ENCODE peak calls at places on chromosomes 13 and 19, in seven cellular contexts. J, K, Q, N, A, O and E are unnamed samples.

GRCh38 chr13:76944457-76944856 is 3.9 kb upstream of the ACOD1 start:
- DNase-seq in K (peak), J (peak), N (no peak), O (no peak), Q (peak), A (no peak), E (no peak)

GRCh38 chr13:23466144-23467002 is 32.9 kb upstream of the SACS start:
- DNase-seq in Q (peak), J (peak), N (peak), O (peak), A (peak), K (peak), E (peak)

GRCh38 chr19:18513868-18514267 is 8.0 kb downstream of the ELL start:
- DNase-seq in J (no peak), Q (peak), N (no peak), K (no peak), O (no peak), A (no peak), E (no peak)

GRCh38 chr19:35501684-35502083 is 11.4 kb upstream of the KRTDAP start:
- DNase-seq in A (no peak), K (no peak), O (no peak), Q (peak), N (peak), J (no peak), E (no peak)

GRCh38 chr13:29993716-29994488 is 143.5 kb upstream of the UBL3 start:
- DNase-seq in N (peak), A (no peak), Q (peak), O (no peak), K (peak), J (peak), E (no peak)

GRCh38 chr13:37127706-37128241 is 22.3 kb upstream of the CSNK1A1L start:
- DNase-seq in O (no peak), K (peak), Q (peak), A (no peak), N (no peak), J (peak), E (no peak)

GRCh38 chr19:33000510-33000909 is 28.5 kb downstream of the FAAP24 start:
- DNase-seq in J (no peak), O (no peak), N (no peak), K (no peak), A (no peak), Q (no peak), E (no peak)

GRCh38 chr13:48750588-48751383 is 97.1 kb downstream of the CYSLTR2 start:
- DNase-seq in N (no peak), O (no peak), Q (peak), J (peak), K (no peak), A (no peak), E (no peak)

GRCh38 chr19:18932216-18932841 is 8.7 kb downstream of the HOMER3 start:
- DNase-seq in K (peak), A (peak), N (peak), Q (peak), O (peak), J (peak), E (peak)

GRCh38 chr13:41457589-41458186 is 338 bp downstream of the RGCC start:
- DNase-seq in O (no peak), N (peak), K (no peak), A (peak), J (peak), Q (no peak), E (no peak)

GRCh38 chr19:35154535-35155406 is at the start of gene FXYD5:
- DNase-seq in J (peak), K (peak), A (peak), O (no peak), N (peak), Q (peak), E (no peak)

GRCh38 chr19:14470031-14470876 is 4.9 kb downstream of the PTGER1 start:
- DNase-seq in Q (no peak), N (no peak), K (no peak), O (no peak), J (no peak), A (no peak), E (no peak)

GRCh38 chr13:59112375-59112774 is 1051.4 kb downstream of the DIAPH3 start:
- DNase-seq in A (no peak), J (peak), O (no peak), K (peak), N (no peak), Q (peak), E (no peak)
- H3K4me3 ChIP-seq in A (no peak), J (no peak), O (no peak), K (no peak), N (no peak), Q (no peak), E (no peak)

DNA sequence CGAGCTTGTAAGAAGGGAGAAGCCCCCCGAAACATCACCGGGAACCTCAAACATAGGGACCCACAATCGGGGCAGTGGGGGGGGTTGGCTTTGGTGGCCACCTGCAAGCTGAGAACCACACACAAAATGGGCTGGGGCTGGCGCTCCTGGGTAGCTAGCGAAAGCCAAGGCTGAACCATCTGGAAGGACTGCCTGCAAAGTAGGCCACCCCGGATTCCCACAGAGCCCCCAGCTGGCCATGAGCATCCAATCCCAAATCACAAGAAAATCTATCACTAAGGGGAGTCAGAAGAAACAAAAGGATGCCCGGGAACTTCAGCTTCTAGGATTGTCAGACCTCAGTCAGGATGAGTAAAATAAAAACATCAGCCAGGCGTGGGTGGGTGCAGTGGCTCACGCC is 2.8 kb upstream of the PSPN start:
- DNase-seq in N (no peak), Q (no peak), A (no peak), J (no peak), O (no peak), K (no peak), E (no peak)
- H3K4me3 ChIP-seq in N (no peak), Q (no peak), A (no peak), J (no peak), O (no peak), K (no peak), E (no peak)

GRCh38 chr19:45322744-45323281 is at the start of gene CKM:
- DNase-seq in O (no peak), Q (no peak), J (no peak), A (no peak), N (peak), K (no peak), E (no peak)
- H3K4me3 ChIP-seq in O (no peak), Q (peak), J (peak), A (no peak), N (no peak), K (peak), E (peak)

DNA sequence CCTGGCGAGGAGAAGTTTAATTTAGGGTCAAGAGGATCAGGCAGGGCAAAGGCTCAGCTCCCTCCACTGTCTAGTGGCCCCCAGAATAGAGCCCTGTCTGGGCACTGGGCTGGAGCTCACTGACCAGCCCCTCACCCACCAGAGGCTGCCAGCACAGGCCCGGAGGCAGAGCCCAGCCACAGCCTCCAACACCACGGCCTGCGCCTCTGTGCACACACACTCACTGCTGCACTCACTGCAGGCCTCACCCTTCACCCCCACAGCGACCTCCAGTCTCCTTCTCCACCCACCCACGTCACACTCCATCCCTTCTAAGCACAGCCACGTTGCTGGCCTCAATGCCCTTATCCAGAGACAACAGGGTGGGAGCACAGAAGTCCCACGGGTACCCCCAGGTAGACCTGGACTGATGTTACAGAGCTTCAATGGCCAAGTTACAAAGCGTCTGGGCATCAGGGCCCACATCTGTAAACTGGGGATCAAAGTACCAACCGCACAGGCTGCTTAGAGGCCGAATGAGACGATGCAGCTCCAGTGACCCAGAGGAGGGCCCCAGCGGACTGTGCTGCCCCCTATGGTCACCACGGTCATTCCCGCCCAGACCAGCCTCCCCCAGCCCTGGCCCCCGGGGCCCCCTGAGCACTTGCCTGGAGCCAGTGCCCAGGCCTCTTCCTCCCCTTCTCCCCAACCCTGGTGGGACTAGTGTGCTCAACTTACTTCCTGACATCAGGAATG is 4.5 kb upstream of the PRKD2 start:
- DNase-seq in Q (no peak), N (no peak), K (no peak), A (peak), J (no peak), O (no peak), E (no peak)
- H3K4me3 ChIP-seq in Q (no peak), N (no peak), K (no peak), A (no peak), J (no peak), O (no peak), E (no peak)

GRCh38 chr19:48646192-48646911 is 365 bp upstream of the CA11 start:
- DNase-seq in K (peak), J (peak), A (peak), N (peak), Q (peak), O (peak), E (peak)

GRCh38 chr19:48644355-48644754 is 1.6 kb downstream of the CA11 start:
- DNase-seq in O (no peak), Q (no peak), J (no peak), N (no peak), K (no peak), A (no peak), E (no peak)

GRCh38 chr19:48646912-48647216 is 877 bp upstream of the CA11 start:
- DNase-seq in A (no peak), K (no peak), J (no peak), O (no peak), Q (no peak), N (no peak), E (no peak)

GRCh38 chr19:48645652-48646191 is at the start of gene CA11:
- DNase-seq in J (peak), A (no peak), Q (no peak), O (no peak), K (no peak), N (no peak), E (no peak)

GRCh38 chr19:48644839-48645651 is 942 bp downstream of the CA11 start:
- DNase-seq in J (peak), Q (peak), K (peak), N (no peak), A (peak), O (peak), E (no peak)
- H3K4me3 ChIP-seq in J (no peak), Q (peak), K (peak), N (peak), A (peak), O (peak), E (peak)

GRCh38 chr19:13160557-13160956 is 10.3 kb downstream of the IER2 start:
- DNase-seq in O (no peak), A (no peak), Q (peak), K (peak), N (no peak), J (peak), E (no peak)

GRCh38 chr19:13164370-13165090 is 14.3 kb downstream of the IER2 start:
- DNase-seq in O (peak), K (peak), J (peak), N (peak), A (peak), Q (no peak), E (no peak)

GRCh38 chr19:13165091-13165997 is 15.1 kb downstream of the IER2 start:
- DNase-seq in A (no peak), J (no peak), Q (no peak), K (no peak), N (no peak), O (no peak), E (no peak)

GRCh38 chr19:13163609-13164364 is 13.6 kb downstream of the IER2 start:
- DNase-seq in Q (peak), A (peak), N (peak), J (peak), K (peak), O (peak), E (no peak)

GRCh38 chr19:13162749-13163608 is 12.8 kb downstream of the IER2 start:
- DNase-seq in J (peak), Q (peak), K (peak), N (peak), O (peak), A (peak), E (peak)
- H3K4me3 ChIP-seq in J (peak), Q (peak), K (peak), N (peak), O (peak), A (peak), E (peak)

GRCh38 chr19:12093777-12094176 is 29.2 kb downstream of the ZNF844 start:
- DNase-seq in J (no peak), K (no peak), O (no peak), Q (no peak), N (no peak), A (no peak), E (no peak)

GRCh38 chr19:12098040-12098439 is 33.5 kb downstream of the ZNF844 start:
- DNase-seq in Q (no peak), K (peak), O (no peak), J (no peak), A (no peak), N (no peak), E (no peak)

GRCh38 chr19:12095111-12095790 is 30.7 kb downstream of the ZNF844 start:
- DNase-seq in Q (peak), O (no peak), A (no peak), K (no peak), J (peak), N (no peak), E (no peak)

GRCh38 chr19:12090807-12091206 is 26.3 kb downstream of the ZNF844 start:
- DNase-seq in A (peak), Q (peak), K (peak), N (no peak), J (peak), O (peak), E (peak)

GRCh38 chr19:12092065-12092867 is 27.7 kb downstream of the ZNF844 start:
- DNase-seq in A (peak), O (peak), N (peak), K (peak), Q (peak), J (peak), E (peak)
- H3K4me3 ChIP-seq in A (peak), O (peak), N (peak), K (peak), Q (peak), J (peak), E (peak)

GRCh38 chr19:31641591-31641990 is 292.4 kb upstream of the TSHZ3 start:
- DNase-seq in A (no peak), K (no peak), J (no peak), N (no peak), Q (no peak), O (no peak), E (no peak)

GRCh38 chr19:31639306-31639705 is 290.1 kb upstream of the TSHZ3 start:
- DNase-seq in O (no peak), N (no peak), A (no peak), K (no peak), Q (peak), J (no peak), E (no peak)
- H3K4me3 ChIP-seq in O (no peak), N (no peak), A (no peak), K (no peak), Q (no peak), J (no peak), E (no peak)

GRCh38 chr19:8069116-8069973 is 16.8 kb downstream of the CCL25 start:
- DNase-seq in N (no peak), J (no peak), Q (peak), A (no peak), K (no peak), O (no peak), E (peak)
- H3K4me3 ChIP-seq in N (no peak), J (no peak), Q (no peak), A (no peak), K (no peak), O (no peak), E (no peak)

DNA sequence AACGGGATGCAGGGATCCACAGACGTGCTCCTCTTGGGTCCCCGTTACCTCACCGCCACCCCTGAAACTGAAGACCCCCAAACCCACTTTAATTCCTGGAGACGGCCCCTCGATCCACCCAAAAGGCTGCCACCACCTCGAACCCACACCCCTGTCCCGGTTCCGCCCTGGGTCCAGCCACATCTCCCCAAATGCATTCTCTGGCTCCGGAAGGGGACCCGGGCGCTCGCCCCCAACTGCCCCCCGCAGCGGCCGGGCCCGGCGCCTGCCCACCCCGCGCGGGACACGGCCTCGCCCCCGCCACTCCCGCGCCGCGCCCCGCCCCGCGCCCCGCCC is 217 bp upstream of the FSTL3 start:
- DNase-seq in O (no peak), Q (no peak), N (no peak), K (no peak), J (no peak), A (no peak), E (no peak)
- H3K4me3 ChIP-seq in O (no peak), Q (peak), N (peak), K (peak), J (peak), A (peak), E (no peak)